ENCODE peak calls at places on chromosomes 13 and 19, in four cellular contexts. K is astrocyte of the spinal cord, Y is GM23338, A is neuronal stem cell. G is an unnamed sample.

GRCh38 chr19:30873691-30874090 is 475.5 kb downstream of the TSHZ3 start:
- DNase-seq in Y (no peak), A (no peak), K (no peak), G (no peak)

GRCh38 chr19:47227347-47228167 is 3.4 kb downstream of the BBC3 start:
- DNase-seq in Y (peak), K (peak), A (peak), G (peak)

GRCh38 chr19:13888281-13888680 is 11.3 kb downstream of the NANOS3 start:
- DNase-seq in Y (no peak), A (no peak), K (no peak), G (no peak)

GRCh38 chr13:106318941-106319411 is 216.5 kb downstream of the EFNB2 start:
- DNase-seq in A (no peak), Y (peak), K (peak), G (peak)

GRCh38 chr19:13006431-13007281 is 11.4 kb downstream of the NFIX start:
- DNase-seq in Y (no peak), K (no peak), A (no peak), G (no peak)

GRCh38 chr13:30431269-30431950 is 9.1 kb downstream of the UBE2L5 start:
- DNase-seq in Y (no peak), A (no peak), K (peak), G (peak)

GRCh38 chr13:55437162-55437561 is 1703.6 kb upstream of the PRR20A start:
- DNase-seq in K (no peak), Y (peak), A (peak), G (no peak)

GRCh38 chr19:54188224-54188871 is 1.0 kb downstream of the MBOAT7 start:
- DNase-seq in A (no peak), K (peak), Y (peak), G (peak)

GRCh38 chr19:38190061-38190460 is 34.0 kb downstream of the DPF1 start:
- DNase-seq in Y (no peak), K (no peak), A (no peak), G (no peak)

DNA sequence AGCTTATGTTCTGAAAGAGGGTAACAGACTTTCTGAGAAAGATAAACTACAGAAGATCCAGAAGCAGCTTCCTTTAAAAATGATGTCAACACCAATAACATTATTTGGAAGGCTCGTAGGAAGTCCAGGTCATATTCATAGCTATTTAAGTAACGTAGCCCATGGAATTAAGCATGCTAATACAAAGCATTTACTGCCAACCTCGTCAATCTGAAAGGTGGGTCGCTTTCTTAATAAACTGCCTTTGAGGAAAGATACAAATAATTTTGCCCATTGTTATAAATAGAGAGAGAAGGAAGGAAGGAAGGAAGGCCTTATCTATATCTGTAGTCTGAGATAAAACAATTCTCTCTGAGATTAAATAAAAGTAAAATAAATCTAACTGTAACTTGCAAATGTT is 80.3 kb downstream of the STARD13 start:
- DNase-seq in Y (no peak), A (no peak), K (no peak), G (no peak)
- H3K4me3 ChIP-seq in Y (no peak), A (no peak), K (peak), G (peak)

GRCh38 chr19:3697671-3698385 is 2.4 kb downstream of the PIP5K1C start:
- DNase-seq in Y (no peak), A (no peak), K (no peak), G (no peak)
- H3K4me3 ChIP-seq in Y (no peak), A (peak), K (no peak), G (no peak)

DNA sequence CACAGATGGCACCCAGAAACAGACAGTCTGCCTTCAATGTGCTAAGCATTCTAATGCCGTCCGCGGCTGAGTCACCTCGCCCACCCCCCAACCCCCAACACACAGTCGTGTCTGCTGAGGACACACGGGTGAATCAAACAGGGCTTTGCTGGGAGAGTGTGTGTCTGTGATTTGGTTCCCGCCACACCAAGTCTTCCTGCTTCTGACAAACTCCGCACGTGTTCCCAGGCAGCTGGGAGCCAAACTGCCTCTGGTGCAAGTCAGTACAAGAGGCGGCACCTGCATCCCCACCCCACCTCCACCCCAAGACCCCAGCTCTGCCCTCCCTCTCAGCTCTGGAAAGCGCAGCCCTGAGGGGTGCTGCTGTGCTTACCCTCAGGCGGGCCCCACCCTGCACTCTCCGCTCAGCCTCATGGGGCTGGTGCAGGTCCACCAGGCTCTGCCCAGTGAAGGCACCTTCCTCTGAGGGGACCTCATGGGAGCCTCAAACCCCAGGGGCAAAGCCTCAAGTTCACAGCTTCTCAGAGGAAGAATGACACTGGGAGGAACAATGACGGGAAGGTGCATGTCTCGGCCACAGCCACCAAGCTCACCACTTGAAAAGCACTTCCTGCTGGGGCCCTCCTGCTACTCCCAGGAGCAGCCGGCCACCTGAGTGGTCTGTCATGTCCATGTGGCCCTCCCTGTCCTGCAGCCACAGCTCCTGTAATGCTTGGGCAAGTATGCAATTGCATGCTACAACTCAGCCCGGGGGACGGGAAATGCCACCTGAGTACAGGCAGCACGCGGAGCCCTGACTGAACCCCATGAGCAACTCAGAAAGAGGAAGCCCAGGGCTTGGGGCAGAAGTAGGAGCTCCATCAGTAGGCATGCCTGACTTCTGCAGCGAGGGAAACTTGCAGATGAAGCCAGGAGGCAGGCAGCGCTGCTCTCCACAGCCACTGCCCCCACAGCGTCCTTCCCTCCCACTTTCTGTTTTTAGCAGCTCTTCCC is 15.1 kb upstream of the SLC35E1 start:
- DNase-seq in A (no peak), Y (peak), K (peak), G (peak)
- H3K4me3 ChIP-seq in A (no peak), Y (no peak), K (no peak), G (no peak)

DNA sequence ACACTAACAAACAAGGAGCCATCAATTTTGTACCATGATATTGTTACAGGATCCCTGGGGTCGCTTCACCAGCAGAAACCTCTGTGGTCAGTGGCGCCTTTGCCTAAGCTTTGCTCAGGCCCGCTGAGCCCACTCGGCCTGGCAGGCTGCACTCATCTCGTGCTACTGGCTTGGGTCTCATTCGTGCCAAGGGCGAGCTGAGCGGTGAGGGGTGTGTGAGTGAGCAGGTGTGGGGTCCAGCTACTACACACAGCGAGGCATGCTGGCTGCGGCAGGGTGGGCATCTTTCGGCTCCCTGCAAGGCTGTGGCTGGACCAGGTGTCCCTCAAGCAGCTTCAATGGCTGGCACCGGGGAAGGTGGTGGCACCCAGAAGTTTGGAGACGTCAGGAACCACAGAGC is 19.1 kb downstream of the CPB2 start:
- DNase-seq in A (no peak), K (no peak), Y (no peak), G (no peak)
- H3K4me3 ChIP-seq in A (no peak), K (no peak), Y (no peak), G (no peak)

GRCh38 chr13:76387561-76387960 is 498.6 kb downstream of the KCTD12 start:
- DNase-seq in Y (no peak), A (no peak), K (no peak), G (peak)
- H3K4me3 ChIP-seq in Y (no peak), A (no peak), K (no peak), G (no peak)

GRCh38 chr19:1076951-1077350 is 10.0 kb downstream of the ARHGAP45 start:
- DNase-seq in Y (no peak), K (no peak), A (no peak), G (no peak)
- H3K4me3 ChIP-seq in Y (no peak), K (no peak), A (no peak), G (no peak)

GRCh38 chr19:45314708-45315107 is 8.0 kb downstream of the CKM start:
- DNase-seq in K (no peak), Y (no peak), A (no peak), G (no peak)
- H3K4me3 ChIP-seq in K (no peak), Y (no peak), A (no peak), G (no peak)

DNA sequence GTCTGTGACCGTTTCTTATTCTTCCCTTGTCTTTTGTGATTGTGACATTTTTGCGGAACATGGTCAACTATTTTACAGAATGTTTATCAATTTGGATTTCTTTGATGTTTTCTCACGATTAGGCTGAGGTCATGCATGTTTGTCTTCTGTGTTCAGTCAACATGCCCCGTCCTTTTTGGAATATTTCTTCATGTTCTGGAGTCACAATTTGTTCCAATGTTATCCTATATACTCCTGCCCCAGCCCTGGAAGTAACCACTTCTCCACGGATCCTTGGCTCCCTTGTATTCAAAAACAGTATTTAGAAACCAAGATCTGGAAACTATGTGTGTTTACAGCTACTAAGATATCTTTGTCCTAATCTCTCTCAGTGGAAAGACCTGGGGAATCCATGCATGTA is 9.6 kb downstream of the CARD8 start:
- DNase-seq in A (no peak), Y (no peak), K (no peak), G (no peak)
- H3K4me3 ChIP-seq in A (no peak), Y (no peak), K (no peak), G (no peak)

DNA sequence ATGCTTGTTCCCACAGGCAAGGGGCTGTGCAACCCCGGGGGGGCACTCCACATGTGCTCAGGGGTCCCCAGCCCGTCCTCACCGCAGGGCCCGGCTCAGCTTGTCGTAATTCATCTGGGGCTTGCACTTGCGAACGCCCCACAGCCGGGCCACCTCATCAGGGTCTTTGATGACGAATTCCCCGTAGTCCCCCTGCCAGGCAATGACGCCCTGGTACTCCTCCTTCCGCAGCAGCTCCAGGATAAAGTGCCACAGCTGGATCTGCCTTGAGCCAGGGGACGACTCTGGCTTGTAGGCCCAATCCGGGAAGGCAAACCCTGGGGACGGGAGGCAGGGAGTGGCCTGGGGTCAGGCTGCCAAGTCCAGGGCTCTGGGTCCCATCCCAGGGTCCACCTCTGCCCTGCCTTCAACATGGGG is 4.7 kb downstream of the ERF start:
- DNase-seq in Y (no peak), K (no peak), A (no peak), G (no peak)
- H3K4me3 ChIP-seq in Y (no peak), K (no peak), A (no peak), G (no peak)

GRCh38 chr13:46116653-46117502 is 12.0 kb upstream of the CPB2 start:
- DNase-seq in A (no peak), K (no peak), Y (no peak), G (no peak)
- H3K4me3 ChIP-seq in A (no peak), K (no peak), Y (no peak), G (no peak)

G was measured in choroid plexus epithelial cell.